ENCODE peak calls at places on chromosomes 5 and 9, in four cellular contexts. L is H1, W is HCT116, A is HepG2. B is an unnamed sample.

GRCh38 chr9:14323083-14323968 is 9.4 kb upstream of the NFIB start:
- DNase-seq in A (no peak), L (no peak), W (no peak), B (no peak)

GRCh38 chr5:164504141-164504772 is 998.8 kb downstream of the MAT2B start:
- DNase-seq in A (peak), L (peak), W (peak), B (peak)

GRCh38 chr9:109906766-109907382 is 126.9 kb downstream of the PALM2AKAP2 start:
- DNase-seq in A (peak), L (no peak), W (no peak), B (no peak)

GRCh38 chr9:127915801-127916664 is 808 bp downstream of the ST6GALNAC4 start:
- DNase-seq in A (no peak), W (no peak), L (no peak), B (no peak)

GRCh38 chr5:154287136-154287535 is 96.6 kb downstream of the GALNT10 start:
- DNase-seq in W (no peak), A (peak), L (no peak), B (no peak)

GRCh38 chr9:89418882-89419641 is 78.9 kb downstream of the SEMA4D start:
- DNase-seq in W (no peak), L (no peak), A (no peak), B (no peak)

GRCh38 chr9:1009101-1009707 is 32.7 kb downstream of the DMRT3 start:
- DNase-seq in W (peak), A (peak), L (peak), B (peak)

GRCh38 chr5:16659536-16659935 is 42.7 kb upstream of the RETREG1 start:
- DNase-seq in W (no peak), A (no peak), L (no peak), B (no peak)

GRCh38 chr5:132822650-132823480 is 7.6 kb downstream of the SHROOM1 start:
- DNase-seq in A (no peak), L (peak), W (no peak), B (no peak)

GRCh38 chr5:51181495-51181894 is 201.8 kb upstream of the ISL1 start:
- DNase-seq in W (no peak), L (no peak), A (no peak), B (no peak)

GRCh38 chr9:98908897-98909634 is 34.6 kb upstream of the COL15A1 start:
- DNase-seq in A (no peak), W (no peak), L (peak), B (no peak)

GRCh38 chr5:173042708-173043107 is 13.4 kb upstream of the CREBRF start:
- DNase-seq in W (no peak), L (no peak), A (no peak), B (no peak)

GRCh38 chr9:86176468-86176867 is 77.1 kb upstream of the GOLM1 start:
- DNase-seq in L (no peak), W (no peak), A (no peak), B (no peak)

GRCh38 chr5:125526940-125527339 is 780.5 kb upstream of the ZNF608 start:
- DNase-seq in A (no peak), W (no peak), L (no peak), B (no peak)

GRCh38 chr9:34869390-34869789 is 88.7 kb upstream of the PHF24 start:
- DNase-seq in L (no peak), W (peak), A (peak), B (peak)

GRCh38 chr5:141843156-141843927 is 34.9 kb downstream of the PCDH1 start:
- DNase-seq in L (no peak), W (no peak), A (no peak), B (no peak)

GRCh38 chr5:30804739-30805313 is 388.7 kb upstream of the CDH6 start:
- DNase-seq in L (no peak), W (no peak), A (no peak), B (no peak)

GRCh38 chr5:135235551-135236100 is 163.4 kb downstream of the MACROH2A1 start:
- DNase-seq in L (no peak), W (no peak), A (no peak), B (no peak)

GRCh38 chr9:77834898-77835505 is 186.9 kb upstream of the GNA14 start:
- DNase-seq in W (no peak), L (no peak), A (no peak), B (no peak)

GRCh38 chr5:111747336-111747735 is 9.7 kb downstream of the NREP start:
- DNase-seq in L (no peak), A (no peak), W (no peak), B (no peak)

GRCh38 chr9:135226369-135227050 is 139.0 kb downstream of the OLFM1 start:
- DNase-seq in L (no peak), A (no peak), W (no peak), B (no peak)

GRCh38 chr9:116237456-116237855 is 83.9 kb downstream of the PAPPA start:
- DNase-seq in W (no peak), L (no peak), A (no peak), B (no peak)

GRCh38 chr9:4559238-4560182 is 69.2 kb downstream of the SLC1A1 start:
- DNase-seq in A (no peak), W (no peak), L (no peak), B (no peak)

GRCh38 chr5:168163966-168164365 is 127.5 kb upstream of the WWC1 start:
- DNase-seq in L (no peak), A (no peak), W (no peak), B (no peak)

GRCh38 chr9:27394154-27394825 is 97.3 kb upstream of the EQTN start:
- DNase-seq in A (no peak), L (no peak), W (no peak), B (no peak)

GRCh38 chr5:17343675-17344074 is 126.2 kb downstream of the BASP1 start:
- DNase-seq in W (peak), L (no peak), A (no peak), B (no peak)

DNA sequence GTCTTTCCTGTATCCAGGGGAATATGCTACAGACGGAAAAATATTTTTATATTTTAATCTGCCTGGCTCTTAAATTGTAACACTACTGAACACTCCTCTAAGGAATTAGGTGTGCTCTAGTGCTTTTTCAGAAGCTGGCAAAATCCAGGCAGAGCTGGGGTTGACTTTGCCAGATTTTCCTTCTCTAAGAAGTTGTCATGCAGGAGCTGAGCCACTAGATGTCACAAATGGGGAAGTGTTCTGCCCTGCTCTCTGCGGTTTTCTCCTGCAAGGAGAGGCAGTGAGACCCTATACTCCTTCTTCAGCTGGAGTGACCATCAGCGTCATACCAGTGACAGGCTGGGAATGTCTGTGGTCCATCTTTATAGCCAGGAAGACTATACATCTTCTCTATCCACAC is 112.5 kb downstream of the HAPLN1 start:
- DNase-seq in W (peak), A (peak), L (peak), B (peak)
- TF ChIP-seq YY1 in W (no peak), A (no peak), L (no peak), B (no peak)

DNA sequence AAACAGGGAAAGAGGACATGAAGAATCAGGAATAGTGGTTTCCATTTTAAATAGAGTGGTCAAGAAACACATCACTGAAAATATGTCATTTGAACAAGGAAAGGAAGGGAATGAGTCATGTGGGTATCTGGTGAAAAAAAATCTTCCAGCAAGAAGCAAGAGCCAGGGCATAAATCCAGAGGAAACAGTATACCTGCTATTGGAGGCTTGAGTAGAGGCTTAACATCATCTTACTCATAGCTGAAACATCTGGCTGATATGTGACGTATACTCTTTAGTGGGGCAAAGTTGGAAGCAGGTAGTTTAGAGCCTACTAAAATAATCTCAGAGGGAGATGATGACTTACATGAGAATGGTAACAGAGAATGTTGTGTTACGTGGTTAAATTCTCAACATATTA is 517.2 kb downstream of the CAAP1 start:
- DNase-seq in L (no peak), W (no peak), A (no peak), B (no peak)
- TF ChIP-seq YY1 in L (no peak), W (no peak), A (no peak), B (no peak)

GRCh38 chr5:10333154-10334006 is 20.1 kb upstream of the MARCHF6 start:
- DNase-seq in W (no peak), A (no peak), L (peak), B (no peak)
- TF ChIP-seq YY1 in W (no peak), A (no peak), L (no peak), B (no peak)

DNA sequence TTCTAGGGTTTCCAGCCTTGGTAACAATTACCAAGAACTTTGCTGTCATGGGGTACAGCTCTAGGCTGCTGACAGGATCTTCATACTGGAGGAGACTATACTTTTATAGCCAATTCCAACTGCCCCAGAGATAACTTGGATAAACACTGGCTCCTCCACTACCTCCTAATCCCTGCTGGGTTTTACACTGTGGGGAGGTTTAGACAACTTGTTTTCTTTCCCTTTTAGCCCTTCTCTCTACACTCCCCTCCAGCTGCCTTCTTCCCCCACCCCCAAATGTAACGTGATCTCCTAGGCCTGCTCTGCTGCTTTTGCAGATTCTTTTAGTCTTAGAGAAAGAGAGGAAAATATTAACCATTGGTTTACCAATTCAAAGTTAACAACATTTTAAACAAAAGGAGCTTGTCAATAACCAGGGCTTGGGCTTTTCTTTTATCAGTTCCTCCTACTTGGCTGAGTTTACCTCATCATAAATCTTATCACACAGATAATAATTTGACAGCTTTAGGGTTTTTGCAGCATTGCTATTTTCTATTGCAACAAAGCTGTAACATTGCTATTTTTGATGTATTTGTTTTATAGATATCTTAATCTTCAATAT is 9.9 kb upstream of the ABL1 start:
- DNase-seq in A (no peak), L (peak), W (no peak), B (peak)
- TF ChIP-seq YY1 in A (no peak), L (no peak), W (no peak), B (no peak)

GRCh38 chr5:92703991-92704390 is 877.0 kb downstream of the NR2F1-AS1 start:
- DNase-seq in L (no peak), A (no peak), W (no peak), B (no peak)
- TF ChIP-seq YY1 in L (no peak), A (no peak), W (no peak), B (no peak)

GRCh38 chr5:28748446-28748845 is 1710.1 kb upstream of the CDH9 start:
- DNase-seq in A (no peak), W (no peak), L (no peak), B (no peak)

GRCh38 chr5:28750236-28750635 is 1711.8 kb upstream of the CDH9 start:
- DNase-seq in L (no peak), W (no peak), A (no peak), B (no peak)
- TF ChIP-seq YY1 in L (no peak), W (no peak), A (no peak), B (no peak)